ENCODE peak calls at places on chromosomes 13 and 19, in eight cellular contexts. J, Y, N, F, Q, U, X and M are unnamed samples.

GRCh38 chr19:4987286-4987685 is 18.4 kb downstream of the KDM4B start:
- DNase-seq in J (no peak), Y (no peak), N (no peak), F (no peak), Q (no peak), U (no peak), X (no peak), M (no peak)

GRCh38 chr13:73598021-73598712 is 536.0 kb downstream of the KLF12 start:
- DNase-seq in J (no peak), Y (no peak), N (peak; percentile 93), F (no peak), Q (no peak), U (peak; percentile 30), X (no peak), M (no peak)

GRCh38 chr19:11194173-11194572 is 3.2 kb downstream of the KANK2 start:
- DNase-seq in J (no peak), Y (no peak), N (no peak), F (no peak), Q (no peak), U (no peak), X (no peak), M (no peak)

GRCh38 chr13:108776650-108777049 is 147.2 kb downstream of the MYO16 start:
- DNase-seq in J (no peak), Y (no peak), N (no peak), F (no peak), Q (no peak), U (no peak), X (no peak), M (no peak)

GRCh38 chr19:44753932-44754742 is 5.6 kb downstream of the BCL3 start:
- DNase-seq in J (peak; percentile 80), Y (peak; percentile 68), N (peak; percentile 74), F (peak; percentile 85), Q (peak; percentile 72), U (peak; percentile 90), X (no peak), M (peak; percentile 81)

GRCh38 chr19:39296055-39296645 is at the start of gene IFNL1:
- DNase-seq in J (no peak), Y (no peak), N (no peak), F (peak; percentile 30), Q (no peak), U (no peak), X (no peak), M (peak; percentile 42)

GRCh38 chr13:24511824-24512207 is 762 bp downstream of the PARP4 start:
- DNase-seq in J (peak; percentile 48), Y (no peak), N (no peak), F (no peak), Q (peak; percentile 50), U (no peak), X (no peak), M (no peak)

GRCh38 chr19:24060687-24061356 is 26.2 kb upstream of the ZNF254 start:
- DNase-seq in J (no peak), Y (no peak), N (peak; percentile 62), F (no peak), Q (no peak), U (peak; percentile 66), X (peak; percentile 13), M (no peak)

GRCh38 chr19:47651132-47651531 is 42.2 kb downstream of the BICRA start:
- DNase-seq in J (no peak), Y (no peak), N (no peak), F (no peak), Q (no peak), U (no peak), X (no peak), M (no peak)

GRCh38 chr13:110888390-110888789 is 26.5 kb downstream of the ANKRD10 start:
- DNase-seq in J (no peak), Y (no peak), N (no peak), F (no peak), Q (no peak), U (no peak), X (no peak), M (no peak)

GRCh38 chr13:28320884-28321574 is 173.9 kb downstream of the FLT1 start:
- DNase-seq in J (no peak), Y (no peak), N (peak; percentile 19), F (no peak), Q (no peak), U (no peak), X (no peak), M (no peak)

GRCh38 chr13:100600915-100601314 is 12.3 kb upstream of the GGACT start:
- DNase-seq in J (no peak), Y (no peak), N (no peak), F (no peak), Q (no peak), U (no peak), X (no peak), M (no peak)

GRCh38 chr13:34808649-34809048 is 133.4 kb upstream of the NBEA start:
- DNase-seq in J (no peak), Y (no peak), N (no peak), F (peak; percentile 36), Q (no peak), U (no peak), X (no peak), M (no peak)

GRCh38 chr13:99690426-99691189 is 189.3 kb downstream of the TM9SF2 start:
- DNase-seq in J (no peak), Y (peak; percentile 82), N (no peak), F (no peak), Q (no peak), U (no peak), X (no peak), M (peak; percentile 59)

GRCh38 chr13:32734511-32734910 is 148.3 kb downstream of the PDS5B start:
- DNase-seq in J (no peak), Y (no peak), N (peak; percentile 61), F (no peak), Q (no peak), U (peak; percentile 82), X (no peak), M (no peak)

GRCh38 chr13:26600345-26600761 is 42.9 kb downstream of the WASF3 start:
- DNase-seq in J (no peak), Y (no peak), N (no peak), F (no peak), Q (no peak), U (peak; percentile 77), X (no peak), M (no peak)

GRCh38 chr19:33402421-33403220 is 29.1 kb downstream of the CEBPG start:
- DNase-seq in J (no peak), Y (no peak), N (no peak), F (no peak), Q (peak; percentile 58), U (no peak), X (no peak), M (no peak)

GRCh38 chr13:113209336-113209879 is at the start of gene CUL4A:
- DNase-seq in J (peak; percentile 61), Y (peak; percentile 95), N (peak; percentile 55), F (peak; percentile 70), Q (peak; percentile 90), U (peak; percentile 95), X (peak; percentile 31), M (peak; percentile 92)

GRCh38 chr19:6116749-6117430 is 6.6 kb upstream of the RFX2 start:
- DNase-seq in J (no peak), Y (no peak), N (no peak), F (no peak), Q (no peak), U (no peak), X (no peak), M (no peak)

GRCh38 chr13:46759861-46760260 is 37.1 kb downstream of the ESD start:
- DNase-seq in J (peak; percentile 16), Y (no peak), N (peak; percentile 33), F (no peak), Q (no peak), U (peak; percentile 58), X (no peak), M (no peak)

GRCh38 chr19:7867092-7867844 is 6.9 kb downstream of the PRR36 start:
- DNase-seq in J (no peak), Y (no peak), N (no peak), F (no peak), Q (no peak), U (no peak), X (no peak), M (no peak)

GRCh38 chr19:7869910-7870511 is 4.2 kb downstream of the PRR36 start:
- DNase-seq in J (peak; percentile 89), Y (peak; percentile 81), N (peak; percentile 87), F (peak; percentile 56), Q (peak; percentile 71), U (peak; percentile 37), X (peak; percentile 79), M (peak; percentile 96)

GRCh38 chr19:7869453-7869909 is 4.7 kb downstream of the PRR36 start:
- DNase-seq in J (peak; percentile 75), Y (peak; percentile 72), N (peak; percentile 80), F (peak; percentile 78), Q (peak; percentile 84), U (peak; percentile 67), X (no peak), M (peak; percentile 80)

GRCh38 chr19:7868671-7869452 is 5.3 kb downstream of the PRR36 start:
- DNase-seq in J (peak; percentile 92), Y (peak; percentile 91), N (peak; percentile 95), F (peak; percentile 95), Q (peak; percentile 61), U (peak; percentile 72), X (peak; percentile 92), M (peak; percentile 97)

GRCh38 chr19:7868326-7868670 is 5.9 kb downstream of the PRR36 start:
- DNase-seq in J (no peak), Y (no peak), N (peak; percentile 67), F (no peak), Q (no peak), U (peak; percentile 43), X (no peak), M (peak; percentile 83)
- H3K4me3 ChIP-seq in J (peak overlapping the region; percentile 65), Y (no peak overlapping the region), N (peak overlapping the region; percentile 72), F (peak overlapping the region; percentile 59), Q (no peak overlapping the region), U (peak overlapping the region; percentile 43), X (peak overlapping the region; percentile 58), M (peak overlapping the region; percentile 66)

GRCh38 chr19:54969647-54970046 is 3.5 kb downstream of the NLRP2 start:
- DNase-seq in J (no peak), Y (no peak), N (no peak), F (no peak), Q (no peak), U (no peak), X (no peak), M (no peak)

DNA sequence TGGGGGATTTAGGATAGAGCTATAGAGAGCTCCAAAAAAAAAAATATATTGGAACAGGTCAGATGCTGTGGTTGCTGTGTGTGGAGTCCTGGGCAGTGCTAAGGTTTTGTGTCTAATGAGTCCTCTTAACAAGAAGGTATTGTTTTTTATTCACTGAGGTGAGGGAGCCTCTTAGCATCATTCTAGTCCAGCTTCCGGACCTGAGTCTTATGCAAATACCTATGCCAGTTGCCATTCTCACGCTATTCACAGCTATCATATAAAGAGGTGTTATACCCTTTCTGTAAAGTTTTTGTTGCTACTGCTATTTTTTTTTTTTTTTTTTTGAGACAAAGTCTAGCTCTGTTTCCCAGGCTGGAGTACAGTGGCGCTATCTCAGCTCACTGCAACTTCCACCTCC is 1.4 kb downstream of the NLRP2 start:
- DNase-seq in J (peak; percentile 49), Y (no peak), N (no peak), F (peak; percentile 79), Q (no peak), U (no peak), X (no peak), M (no peak)
- TF ChIP-seq EZH2phosphoT487 in J (no peak), Y (no peak), N (no peak), F (no peak), Q (no peak), U (no peak), X (no peak), M (no peak)

GRCh38 chr13:30869491-30869890 is 36.6 kb upstream of the MEDAG start:
- DNase-seq in J (no peak), Y (no peak), N (no peak), F (no peak), Q (no peak), U (peak; percentile 56), X (no peak), M (no peak)
- H3K4me3 ChIP-seq in J (no peak overlapping the region), Y (no peak overlapping the region), N (no peak overlapping the region), F (no peak overlapping the region), Q (no peak overlapping the region), U (peak overlapping the region; percentile 57), X (no peak overlapping the region), M (no peak overlapping the region)

GRCh38 chr13:94657167-94657566 is 55.2 kb downstream of the SOX21 start:
- DNase-seq in J (no peak), Y (no peak), N (peak; percentile 33), F (no peak), Q (no peak), U (peak; percentile 65), X (no peak), M (no peak)
- TF ChIP-seq EZH2phosphoT487 in J (no peak), Y (no peak), N (no peak), F (no peak), Q (no peak), U (no peak), X (no peak), M (no peak)